ENCODE peak calls at places on chromosomes 2 and 18, in five cellular contexts. A is prostate gland, C is sigmoid colon, K is testis, I is IMR-90. W is an unnamed sample.

GRCh38 chr18:9741821-9742541 is 33.9 kb downstream of the RAB31 start:
- DNase-seq in A (no peak), C (no peak), K (no peak), I (no peak), W (peak; percentile 44)

GRCh38 chr2:158495175-158495574 is 38.4 kb downstream of the PKP4 start:
- DNase-seq in A (no peak), C (no peak), K (no peak), I (peak; percentile 74), W (no peak)

GRCh38 chr18:9565407-9565806 is 49.0 kb downstream of the PPP4R1 start:
- DNase-seq in A (no peak), C (no peak), K (no peak), I (no peak), W (no peak)

GRCh38 chr2:28624798-28625701 is 126.6 kb upstream of the PPP1CB start:
- DNase-seq in A (no peak), C (peak; percentile 87), K (peak; percentile 73), I (peak; percentile 63), W (peak; percentile 75)

GRCh38 chr2:10839813-10840212 is 27.2 kb upstream of the PDIA6 start:
- DNase-seq in A (no peak), C (no peak), K (no peak), I (peak; percentile 35), W (peak; percentile 43)

GRCh38 chr2:190765386-190766173 is 115.0 kb upstream of the GLS start:
- DNase-seq in A (no peak), C (no peak), K (no peak), I (peak; percentile 89), W (no peak)

GRCh38 chr18:28684746-28685145 is 507.8 kb upstream of the CDH2 start:
- DNase-seq in A (no peak), C (no peak), K (no peak), I (no peak), W (no peak)

GRCh38 chr18:8526316-8526715 is 82.9 kb upstream of the RAB12 start:
- DNase-seq in A (no peak), C (peak; percentile 33), K (no peak), I (no peak), W (peak; percentile 22)

GRCh38 chr2:627340-627709 is 49.9 kb downstream of the TMEM18 start:
- DNase-seq in A (no peak), C (no peak), K (no peak), I (no peak), W (no peak)

GRCh38 chr2:3959372-3959771 is 256.0 kb downstream of the DCDC2C start:
- DNase-seq in A (no peak), C (no peak), K (no peak), I (peak; percentile 14), W (peak; percentile 31)

GRCh38 chr2:23283653-23284052 is 101.3 kb upstream of the KLHL29 start:
- DNase-seq in A (no peak), C (no peak), K (no peak), I (peak; percentile 32), W (no peak)

GRCh38 chr18:48813833-48814489 is 136.8 kb downstream of the SMAD7 start:
- DNase-seq in A (no peak), C (peak; percentile 48), K (peak; percentile 12), I (no peak), W (no peak)

GRCh38 chr18:58117685-58118403 is 73.8 kb downstream of the NEDD4L start:
- DNase-seq in A (peak; percentile 13), C (no peak), K (peak; percentile 33), I (peak; percentile 98), W (peak; percentile 4)

GRCh38 chr18:32289480-32290075 is 99.7 kb downstream of the MEP1B start:
- DNase-seq in A (peak; percentile 55), C (no peak), K (peak; percentile 71), I (peak; percentile 72), W (peak; percentile 63)

GRCh38 chr2:218997730-218998129 is 4.5 kb upstream of the CRYBA2 start:
- DNase-seq in A (no peak), C (no peak), K (no peak), I (no peak), W (no peak)

GRCh38 chr18:73023975-73024374 is 156.2 kb upstream of the NETO1 start:
- DNase-seq in A (peak; percentile 10), C (no peak), K (no peak), I (no peak), W (no peak)

GRCh38 chr18:78939734-78940260 is 39.8 kb upstream of the SALL3 start:
- DNase-seq in A (no peak), C (no peak), K (no peak), I (no peak), W (no peak)

GRCh38 chr2:27638709-27639108 is 9.9 kb downstream of the GPN1 start:
- DNase-seq in A (no peak), C (no peak), K (no peak), I (peak; percentile 90), W (no peak)

GRCh38 chr2:187232749-187233148 is 215.3 kb downstream of the CALCRL start:
- DNase-seq in A (no peak), C (no peak), K (no peak), I (no peak), W (no peak)

GRCh38 chr2:177397501-177398289 is 5.1 kb downstream of the AGPS start:
- DNase-seq in A (no peak), C (peak; percentile 73), K (no peak), I (peak; percentile 89), W (peak; percentile 62)

GRCh38 chr18:7021994-7022840 is 95.4 kb downstream of the LAMA1 start:
- DNase-seq in A (peak; percentile 83), C (no peak), K (no peak), I (peak; percentile 43), W (peak; percentile 60)

GRCh38 chr2:207231106-207231860 is 65.5 kb upstream of the KLF7 start:
- DNase-seq in A (no peak), C (no peak), K (no peak), I (no peak), W (no peak)

GRCh38 chr2:190069936-190070696 is 7.6 kb upstream of the MSTN start:
- DNase-seq in A (peak; percentile 43), C (no peak), K (peak; percentile 57), I (peak; percentile 75), W (peak; percentile 66)

GRCh38 chr18:64017870-64018269 is 48.0 kb downstream of the SERPINB8 start:
- DNase-seq in A (no peak), C (no peak), K (no peak), I (peak; percentile 13), W (peak; percentile 44)

GRCh38 chr2:28449489-28450395 is 46.1 kb upstream of the PLB1 start:
- DNase-seq in A (no peak), C (peak; percentile 46), K (no peak), I (peak; percentile 46), W (peak; percentile 76)

GRCh38 chr2:122960727-122961641 is 1064.1 kb upstream of the CNTNAP5 start:
- DNase-seq in A (no peak), C (no peak), K (no peak), I (no peak), W (no peak)

GRCh38 chr2:62196278-62196901 is 475 bp downstream of the B3GNT2 start:
- DNase-seq in A (peak; percentile 33), C (peak; percentile 81), K (no peak), I (no peak), W (peak; percentile 82)

GRCh38 chr18:59272971-59273935 is at the start of gene RAX:
- DNase-seq in A (no peak), C (no peak), K (peak; percentile 37), I (no peak), W (no peak)

DNA sequence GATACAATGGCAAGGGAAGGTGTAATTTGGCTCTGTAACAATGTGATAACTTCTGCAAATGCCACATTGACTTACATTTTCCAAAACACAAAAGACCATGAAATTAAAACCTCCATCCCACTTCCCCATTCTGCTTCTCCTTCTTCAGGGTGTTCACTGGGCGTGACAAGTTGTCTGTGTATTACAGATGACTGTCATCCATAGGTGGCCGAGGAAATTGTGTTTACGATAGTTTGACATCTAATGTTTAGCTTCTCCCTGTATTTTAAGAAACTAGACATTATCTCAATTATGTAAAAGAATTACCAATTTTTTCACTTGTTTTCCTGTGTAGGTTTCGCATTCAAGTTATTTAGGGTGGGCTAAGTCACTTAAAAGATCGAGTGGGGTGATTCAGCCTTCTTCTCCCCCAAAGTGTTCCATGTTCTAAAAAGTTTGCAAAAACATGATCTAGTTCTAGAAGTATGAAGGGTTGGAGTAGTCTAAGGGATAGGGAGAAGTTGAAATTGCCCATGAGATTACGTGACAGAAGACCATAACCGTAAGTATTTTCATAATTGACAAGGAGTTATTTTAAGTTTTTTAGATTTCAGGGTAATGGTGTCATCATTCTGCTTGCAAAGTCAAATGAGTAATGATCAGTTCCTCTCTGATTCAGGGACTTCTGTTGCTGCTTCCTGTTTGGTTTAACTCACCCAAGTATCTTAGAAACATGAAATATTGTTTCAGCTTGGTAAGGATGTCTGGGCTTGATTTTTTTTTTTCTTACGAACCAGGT is 25.2 kb upstream of the CYTIP start:
- DNase-seq in A (no peak), C (no peak), K (no peak), I (peak; percentile 71), W (peak; percentile 83)
- TF ChIP-seq POLR2A in A (no peak), C (no peak), K (no peak), I (no peak), W (no peak)

DNA sequence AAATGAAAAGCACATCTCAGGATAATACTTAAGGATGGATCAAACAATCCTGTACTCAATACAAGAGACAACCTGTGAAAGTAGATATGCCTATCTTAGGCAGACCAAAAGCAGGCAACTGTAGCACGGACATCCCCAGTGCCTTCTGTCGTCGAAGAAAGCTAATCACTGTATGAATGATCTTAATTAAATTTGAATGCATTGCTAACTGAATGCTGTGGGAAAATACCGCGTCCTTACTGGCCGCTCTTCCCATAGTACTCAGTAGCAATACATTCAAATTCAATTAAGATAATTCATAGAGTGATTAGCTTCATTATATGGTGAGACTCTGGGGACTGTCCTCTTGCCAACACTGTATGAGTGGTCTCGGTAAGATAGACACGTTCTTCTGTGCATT is 97.6 kb downstream of the DOCK10 start:
- DNase-seq in A (no peak), C (no peak), K (no peak), I (no peak), W (no peak)
- H3K4me3 ChIP-seq in A (no peak overlapping the region), C (no peak overlapping the region), K (no peak overlapping the region), I (no peak overlapping the region), W (peak overlapping the region; percentile 52)

DNA sequence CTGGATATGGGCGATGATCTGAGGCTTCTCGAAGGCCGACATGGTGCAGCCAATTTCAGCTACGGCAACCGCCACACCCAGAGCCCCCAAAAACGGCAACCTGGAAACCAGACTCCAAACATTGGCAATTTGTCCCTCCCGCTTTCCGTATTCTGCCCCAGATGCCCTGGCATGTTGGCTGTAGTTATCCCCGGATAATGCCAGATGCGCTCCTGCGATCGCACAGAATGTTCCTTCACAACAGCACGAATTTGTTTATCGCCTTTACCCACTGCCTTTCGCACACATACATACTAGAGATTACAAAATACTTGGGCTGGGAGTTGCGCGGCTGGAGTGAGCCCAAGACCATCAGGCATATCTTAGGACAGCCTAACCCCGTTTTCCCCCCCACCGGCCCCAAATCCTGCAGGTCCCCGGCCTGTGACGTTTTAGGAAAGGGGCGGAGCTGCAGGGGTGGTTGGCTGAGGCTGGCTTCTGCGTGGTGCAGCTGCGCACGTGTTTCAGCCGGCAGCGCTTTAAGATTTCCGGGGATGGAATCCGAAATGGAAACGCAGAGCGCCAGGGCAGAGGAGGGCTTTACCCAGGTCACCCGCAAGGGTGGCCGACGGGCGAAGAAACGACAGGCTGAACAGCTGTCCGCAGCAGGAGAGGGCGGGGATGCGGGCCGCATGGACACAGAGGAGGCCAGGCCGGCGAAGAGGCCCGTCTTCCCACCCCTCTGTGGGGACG is at the start of gene PNO1:
- DNase-seq in A (peak; percentile 94), C (peak; percentile 98), K (peak; percentile 96), I (peak; percentile 95), W (peak; percentile 98)
- TF ChIP-seq POLR2A in A (no peak), C (no peak), K (no peak), I (peak; percentile 91), W (peak; percentile 48)

DNA sequence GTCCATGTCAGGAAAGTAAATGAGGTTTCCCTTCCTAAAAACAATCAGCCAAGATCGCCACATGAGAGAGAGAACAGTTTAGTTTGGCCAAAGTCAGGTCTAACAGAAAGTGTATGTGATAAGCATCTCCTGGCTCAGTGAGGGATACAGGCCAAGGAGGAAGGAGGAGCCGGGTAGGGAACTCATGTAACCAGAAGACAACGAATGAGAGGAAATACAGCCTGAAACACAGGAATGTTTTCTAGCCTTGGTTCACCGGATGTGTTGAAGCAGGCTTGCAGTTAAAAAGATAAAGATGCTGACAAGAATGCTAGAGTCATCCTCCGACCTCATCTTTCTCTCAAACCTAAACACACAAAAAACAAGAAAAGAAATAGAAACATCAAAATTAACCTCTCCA is 283.9 kb upstream of the SIX2 start:
- DNase-seq in A (peak; percentile 23), C (no peak), K (no peak), I (peak; percentile 59), W (no peak)
- H3K4me3 ChIP-seq in A (no peak overlapping the region), C (no peak overlapping the region), K (no peak overlapping the region), I (no peak overlapping the region), W (no peak overlapping the region)

W was measured in NB4.